ENCODE peak calls at places on chromosomes 3 and 15, in eight cellular contexts. Q is astrocyte of the spinal cord; L is AG09309; M is CD4-positive, alpha-beta T cell; N is A549; Y is GM12865; O is RWPE1; D is A673. W is an unnamed sample.

GRCh38 chr3:194572131-194572789 is 61.0 kb downstream of the TMEM44 start:
- DNase-seq in Q (peak; percentile 81), M (no peak), L (peak; percentile 75), Y (no peak), O (peak; percentile 57), N (no peak), D (peak; percentile 24), W (no peak)

GRCh38 chr3:49529567-49529966 is 24.7 kb upstream of the BSN start:
- DNase-seq in M (no peak), D (no peak), Y (no peak), N (no peak), L (no peak), O (no peak), Q (no peak), W (no peak)

GRCh38 chr3:128054363-128054762 is 2.1 kb downstream of the SEC61A1 start:
- DNase-seq in M (no peak), Q (peak; percentile 41), D (no peak), O (peak; percentile 23), N (no peak), L (no peak), Y (no peak), W (no peak)

GRCh38 chr15:73244333-73244732 is 124.4 kb downstream of the HCN4 start:
- DNase-seq in N (peak; percentile 18), Y (peak; percentile 31), M (no peak), L (no peak), Q (no peak), O (no peak), D (no peak), W (no peak)

GRCh38 chr15:62402687-62403086 is 237.6 kb upstream of the C2CD4B start:
- DNase-seq in O (no peak), D (no peak), Q (no peak), N (no peak), M (no peak), L (no peak), Y (no peak), W (no peak)

GRCh38 chr3:87260270-87260669 is 16.1 kb downstream of the POU1F1 start:
- DNase-seq in D (peak; percentile 89), Q (peak; percentile 66), M (no peak), Y (peak; percentile 55), L (peak; percentile 18), O (peak; percentile 15), N (peak; percentile 28), W (no peak)

GRCh38 chr15:85178366-85178765 is 196.7 kb downstream of the PDE8A start:
- DNase-seq in Y (no peak), L (no peak), M (no peak), N (no peak), Q (no peak), O (no peak), D (no peak), W (no peak)

GRCh38 chr3:41450416-41451231 is 251.3 kb downstream of the CTNNB1 start:
- DNase-seq in Q (no peak), D (no peak), Y (no peak), M (no peak), N (no peak), O (no peak), L (no peak), W (no peak)

GRCh38 chr15:63888823-63889222 is 55.1 kb upstream of the HERC1 start:
- DNase-seq in M (no peak), N (no peak), O (no peak), D (no peak), L (no peak), Y (no peak), Q (no peak), W (no peak)

DNA sequence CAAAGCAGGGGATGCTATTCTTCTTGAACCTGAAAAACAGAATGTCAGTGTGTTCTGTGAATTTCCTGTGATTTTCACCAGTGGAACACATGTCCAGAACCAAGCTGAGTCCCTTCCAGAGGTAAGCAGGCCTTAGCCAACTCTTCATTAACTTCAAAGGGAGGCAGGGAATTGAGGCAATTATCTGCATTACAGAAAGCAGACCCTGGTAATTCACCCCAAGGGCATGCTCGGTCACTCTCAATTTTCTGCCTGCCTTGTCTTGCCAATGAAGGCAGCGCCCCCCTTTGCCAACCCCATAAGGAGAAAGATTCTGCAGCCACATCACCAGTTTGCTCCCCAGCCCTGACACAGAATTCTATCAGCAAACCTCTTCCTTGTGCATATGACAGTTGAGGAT is 85.2 kb downstream of the HHLA2 start:
- DNase-seq in Y (no peak), N (no peak), D (no peak), L (no peak), Q (no peak), M (no peak), O (no peak), W (no peak)
- TF ChIP-seq CTCF in Y (no peak), N (no peak), D (no peak), L (no peak), Q (no peak), M (no peak), O (no peak), W (no peak)

DNA sequence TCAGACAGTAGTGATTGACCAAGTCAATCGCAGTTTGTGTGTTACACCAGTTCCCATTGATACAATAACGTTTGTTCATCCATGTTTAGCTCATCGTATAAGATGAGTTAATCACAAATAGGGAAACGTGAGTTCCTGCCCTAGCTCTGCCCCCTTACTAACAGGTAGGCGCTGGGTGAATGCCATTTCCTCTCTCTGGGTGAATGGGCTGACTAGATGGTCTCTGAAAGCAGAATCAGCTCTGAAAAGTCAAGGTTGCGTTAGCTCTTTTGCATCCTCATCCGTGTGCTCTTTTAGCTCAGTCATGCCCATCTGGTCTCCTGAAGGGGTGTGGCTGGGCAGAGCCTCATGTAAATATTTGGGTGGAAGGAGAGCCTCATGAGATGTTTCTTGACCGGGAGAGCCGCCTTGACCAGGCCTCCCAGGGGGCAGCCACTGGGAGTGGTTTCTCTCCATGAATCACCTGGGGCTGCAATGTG is 108.2 kb upstream of the RASGRP1 start:
- DNase-seq in L (no peak), Y (peak; percentile 75), Q (no peak), N (no peak), M (no peak), D (no peak), O (no peak), W (peak; percentile 33)
- TF ChIP-seq CTCF in L (no peak), Y (no peak), Q (no peak), N (no peak), M (no peak), D (no peak), O (no peak), W (no peak)

GRCh38 chr3:96813134-96813819 is 1.1 kb upstream of the EPHA6 start:
- DNase-seq in D (peak; percentile 73), Q (peak; percentile 73), L (no peak), N (peak; percentile 63), O (peak; percentile 78), Y (peak; percentile 90), M (peak; percentile 1), W (no peak)

GRCh38 chr3:96814581-96815567 is at the start of gene EPHA6:
- DNase-seq in L (no peak), M (no peak), N (no peak), Q (no peak), D (no peak), O (no peak), Y (no peak), W (no peak)

DNA sequence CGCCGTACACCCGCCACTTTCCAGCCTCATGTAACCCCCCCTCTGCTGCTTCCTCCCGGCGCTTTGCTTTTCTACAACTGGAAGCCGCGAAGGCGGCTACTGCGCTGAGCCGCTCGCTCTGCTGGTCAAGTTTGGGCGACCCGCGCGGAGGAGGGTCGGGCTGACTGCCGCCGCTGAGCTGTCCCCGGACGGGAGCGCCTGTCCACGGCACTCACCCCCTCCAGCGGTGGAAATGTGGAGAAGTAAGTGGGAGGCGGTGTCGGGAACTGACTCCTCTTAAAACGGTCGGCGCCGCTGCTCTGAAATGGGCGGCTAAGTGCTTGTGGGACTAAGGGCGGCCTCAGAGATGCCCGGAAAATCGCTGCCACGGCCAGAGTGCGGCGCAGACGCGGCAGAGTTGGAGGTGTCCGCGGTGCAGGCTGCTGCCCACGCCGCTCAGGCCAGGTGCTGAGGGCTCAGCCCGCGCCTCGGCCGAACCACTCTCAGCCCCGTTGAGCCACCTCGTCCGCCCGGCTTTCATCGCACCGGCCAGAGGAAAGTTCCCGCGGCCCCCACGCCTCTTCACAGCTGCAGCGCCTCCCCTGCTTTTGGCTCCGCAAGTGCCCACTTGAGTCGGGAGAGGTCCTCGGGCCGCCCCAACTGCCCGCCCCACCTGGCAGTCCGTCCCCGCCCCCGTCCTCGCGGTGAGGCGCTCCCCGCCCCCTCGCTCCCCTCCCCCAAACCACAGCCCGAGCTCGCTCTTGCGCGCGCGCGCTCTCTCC is 394 bp upstream of the EPHA6 start:
- DNase-seq in Q (peak; percentile 60), M (no peak), D (peak; percentile 33), O (peak; percentile 33), N (peak; percentile 31), L (no peak), Y (peak; percentile 33), W (no peak)
- TF ChIP-seq CTCF in Q (peak; percentile 25), M (no peak), D (no peak), O (no peak), N (no peak), L (peak; percentile 26), Y (no peak), W (no peak)

DNA sequence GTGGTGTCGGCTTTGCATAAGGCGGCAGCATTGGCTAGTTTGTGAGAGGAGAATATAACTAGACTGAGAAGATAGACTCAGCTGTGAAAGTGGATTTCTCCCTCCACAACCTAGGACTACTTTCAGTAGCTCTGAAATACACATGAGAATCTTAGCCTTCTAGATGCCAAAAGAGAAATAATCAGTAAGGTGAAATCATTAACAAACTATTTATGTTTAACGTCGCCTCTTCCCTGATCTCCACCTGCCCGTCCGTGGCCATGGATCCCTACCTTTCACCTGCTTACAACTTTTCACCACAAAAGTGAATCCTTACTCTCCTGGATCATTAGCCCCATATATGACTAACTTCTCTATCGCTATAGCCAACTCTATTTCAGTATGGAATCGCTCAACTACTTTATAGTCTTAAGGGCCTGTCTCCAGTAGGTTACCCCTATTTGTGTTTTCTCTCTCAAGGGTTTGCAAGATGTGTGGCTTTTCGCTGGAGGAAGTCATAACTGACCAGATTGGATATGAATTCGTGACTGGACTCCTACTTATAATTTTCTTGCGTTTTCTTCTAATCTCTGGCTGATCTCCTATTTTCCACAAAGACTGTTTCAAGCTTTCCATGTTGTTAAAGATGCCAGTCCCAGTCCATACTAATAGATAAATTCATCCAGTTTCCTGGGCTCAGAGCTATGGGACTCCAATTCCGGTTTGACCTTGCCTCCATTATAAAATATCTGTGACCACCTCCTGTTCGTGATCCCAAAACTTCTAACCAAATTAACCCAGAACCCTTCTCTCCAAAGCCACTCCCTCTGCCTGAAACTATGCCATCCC is 1.1 kb upstream of the STAG1 start:
- DNase-seq in D (no peak), O (no peak), Y (peak; percentile 43), L (no peak), M (no peak), Q (no peak), N (no peak), W (no peak)
- TF ChIP-seq CTCF in D (no peak), O (no peak), Y (no peak), L (no peak), M (no peak), Q (no peak), N (peak; percentile 5), W (no peak)

W was measured in activated B cell treated with CpG ODN at 0.5 μM for 24 hours.